ENCODE peak calls at places on chromosomes 5 and 9, in seven cellular contexts. L, B, J, Y, M, O and X are unnamed samples.

GRCh38 chr5:72248352-72249032 is 71.5 kb downstream of the MRPS27 start:
- DNase-seq in Y (no peak), O (no peak), M (peak), J (peak), L (peak), B (peak), X (peak)

GRCh38 chr5:56264417-56265025 is 31.4 kb upstream of the ANKRD55 start:
- DNase-seq in L (peak), B (peak), Y (no peak), M (peak), J (peak), O (no peak), X (no peak)

GRCh38 chr5:159402328-159402727 is 72.0 kb upstream of the IL12B start:
- DNase-seq in O (no peak), L (no peak), M (no peak), J (no peak), B (no peak), Y (no peak), X (no peak)

GRCh38 chr5:115736004-115736689 is 80.3 kb downstream of the CDO1 start:
- DNase-seq in Y (no peak), J (no peak), L (no peak), B (no peak), M (no peak), O (no peak), X (no peak)

GRCh38 chr9:38389313-38389712 is 3.2 kb upstream of the ALDH1B1 start:
- DNase-seq in M (peak), J (peak), B (no peak), L (no peak), Y (no peak), O (no peak), X (no peak)

GRCh38 chr5:17852701-17853100 is 218.4 kb downstream of the TAF11L14 start:
- DNase-seq in L (peak), O (no peak), B (no peak), Y (no peak), M (no peak), J (no peak), X (no peak)

GRCh38 chr5:87002485-87002884 is 265.2 kb upstream of the RASA1 start:
- DNase-seq in O (no peak), B (no peak), J (no peak), M (no peak), Y (no peak), L (no peak), X (no peak)

GRCh38 chr5:101326766-101327165 is 423.7 kb upstream of the ST8SIA4 start:
- DNase-seq in L (no peak), M (no peak), Y (no peak), O (no peak), J (no peak), B (no peak), X (no peak)

GRCh38 chr5:103489293-103489692 is 73.3 kb downstream of the NUDT12 start:
- DNase-seq in B (no peak), Y (no peak), M (no peak), O (no peak), J (no peak), L (no peak), X (no peak)

GRCh38 chr5:122165574-122166021 is 36.3 kb downstream of the ZNF474 start:
- DNase-seq in L (no peak), B (no peak), J (peak), M (peak), Y (no peak), O (no peak), X (no peak)

GRCh38 chr5:117454716-117455212 is 880.1 kb upstream of the SEMA6A start:
- DNase-seq in J (peak), Y (no peak), O (peak), M (peak), L (peak), B (peak), X (peak)

GRCh38 chr5:95726811-95727763 is 4.0 kb upstream of the RHOBTB3 start:
- DNase-seq in J (no peak), O (no peak), Y (no peak), B (no peak), L (no peak), M (no peak), X (no peak)

GRCh38 chr9:75071530-75072122 is 16.3 kb downstream of the NMRK1 start:
- DNase-seq in Y (no peak), L (peak), M (no peak), O (no peak), J (no peak), B (no peak), X (no peak)

GRCh38 chr9:114004221-114004716 is 73.8 kb downstream of the AMBP start:
- DNase-seq in J (peak), L (no peak), M (peak), O (no peak), Y (peak), B (no peak), X (peak)

GRCh38 chr9:98491778-98492177 is 217.0 kb downstream of the GABBR2 start:
- DNase-seq in L (no peak), O (no peak), M (peak), B (no peak), Y (no peak), J (peak), X (no peak)

GRCh38 chr9:34612788-34613390 is 992 bp upstream of the RPP25L start:
- DNase-seq in J (peak), M (peak), Y (peak), O (no peak), B (peak), L (peak), X (peak)

GRCh38 chr5:168792678-168793077 is 213.5 kb upstream of the PANK3 start:
- DNase-seq in B (no peak), J (no peak), O (no peak), M (no peak), Y (no peak), L (no peak), X (no peak)

GRCh38 chr5:33530963-33531298 is 90.2 kb downstream of the TARS1 start:
- DNase-seq in J (no peak), L (no peak), M (no peak), O (no peak), Y (no peak), B (peak), X (no peak)

GRCh38 chr5:137695651-137696428 is 40.0 kb downstream of the KLHL3 start:
- DNase-seq in M (no peak), O (no peak), B (peak), J (no peak), Y (no peak), L (no peak), X (no peak)

GRCh38 chr5:176912115-176912514 is 13.0 kb upstream of the HK3 start:
- DNase-seq in M (no peak), Y (no peak), O (no peak), J (peak), B (no peak), L (no peak), X (no peak)

GRCh38 chr5:5782402-5782801 is 359.9 kb downstream of the ICE1 start:
- DNase-seq in Y (no peak), M (no peak), O (no peak), L (no peak), J (no peak), B (peak), X (no peak)

GRCh38 chr9:35533398-35533797 is 43.5 kb downstream of the RUSC2 start:
- DNase-seq in B (no peak), O (no peak), M (peak), J (peak), L (no peak), Y (no peak), X (no peak)

GRCh38 chr9:117088786-117089185 is 326.1 kb downstream of the ASTN2 start:
- DNase-seq in M (no peak), B (no peak), Y (no peak), J (no peak), O (no peak), L (no peak), X (no peak)

GRCh38 chr5:180494510-180495181 is 467 bp downstream of the CNOT6 start:
- DNase-seq in J (peak), Y (peak), M (no peak), L (no peak), O (no peak), B (peak), X (peak)

GRCh38 chr5:181188700-181189362 is 16.2 kb downstream of the TRIM7 start:
- DNase-seq in L (peak), J (peak), O (peak), Y (peak), M (peak), B (peak), X (peak)

GRCh38 chr9:133171161-133171955 is 7.6 kb upstream of the GBGT1 start:
- DNase-seq in J (no peak), Y (no peak), M (no peak), O (no peak), L (no peak), B (no peak), X (no peak)

GRCh38 chr5:75051217-75051751 is 1.1 kb downstream of the GCNT4 start:
- DNase-seq in Y (no peak), B (peak), J (no peak), L (no peak), O (no peak), M (no peak), X (no peak)
- H3K4me3 ChIP-seq in Y (peak), B (peak), J (peak), L (no peak), O (no peak), M (no peak), X (peak)

GRCh38 chr9:136133959-136134484 is 15.3 kb upstream of the TMEM250 start:
- DNase-seq in B (no peak), M (no peak), J (no peak), O (no peak), Y (no peak), L (no peak), X (no peak)
- H3K4me3 ChIP-seq in B (peak), M (no peak), J (no peak), O (no peak), Y (peak), L (no peak), X (no peak)

GRCh38 chr5:131514316-131515275 is 120.4 kb downstream of the RAPGEF6 start:
- DNase-seq in Y (no peak), O (no peak), L (peak), J (peak), M (no peak), B (no peak), X (no peak)
- H3K4me3 ChIP-seq in Y (no peak), O (no peak), L (no peak), J (no peak), M (no peak), B (no peak), X (peak)

GRCh38 chr5:98517967-98518366 is 255.5 kb upstream of the RGMB start:
- DNase-seq in O (no peak), M (no peak), J (no peak), Y (no peak), B (no peak), L (no peak), X (no peak)

GRCh38 chr5:98517559-98517958 is 255.9 kb upstream of the RGMB start:
- DNase-seq in M (no peak), L (no peak), B (no peak), J (no peak), O (no peak), Y (no peak), X (no peak)

GRCh38 chr5:98516701-98517100 is 256.8 kb upstream of the RGMB start:
- DNase-seq in Y (no peak), M (no peak), O (no peak), L (no peak), B (no peak), J (no peak), X (no peak)

GRCh38 chr5:98519530-98519929 is 253.9 kb upstream of the RGMB start:
- DNase-seq in L (no peak), B (no peak), M (no peak), J (no peak), Y (no peak), O (no peak), X (no peak)

GRCh38 chr5:98518754-98519153 is 254.7 kb upstream of the RGMB start:
- DNase-seq in O (no peak), B (no peak), J (no peak), M (no peak), L (no peak), Y (no peak), X (no peak)
- H3K4me3 ChIP-seq in O (no peak), B (no peak), J (no peak), M (no peak), L (no peak), Y (no peak), X (no peak)

GRCh38 chr5:109743770-109744212 is 54.1 kb downstream of the MAN2A1 start:
- DNase-seq in L (peak), O (no peak), J (peak), M (peak), Y (peak), B (peak), X (no peak)
- H3K4me3 ChIP-seq in L (no peak), O (no peak), J (no peak), M (no peak), Y (no peak), B (no peak), X (no peak)

GRCh38 chr9:70601000-70601929 is 186.8 kb upstream of the KLF9 start:
- DNase-seq in L (peak), M (peak), J (peak), B (no peak), O (no peak), Y (peak), X (peak)
- H3K4me3 ChIP-seq in L (no peak), M (peak), J (peak), B (no peak), O (no peak), Y (peak), X (peak)

DNA sequence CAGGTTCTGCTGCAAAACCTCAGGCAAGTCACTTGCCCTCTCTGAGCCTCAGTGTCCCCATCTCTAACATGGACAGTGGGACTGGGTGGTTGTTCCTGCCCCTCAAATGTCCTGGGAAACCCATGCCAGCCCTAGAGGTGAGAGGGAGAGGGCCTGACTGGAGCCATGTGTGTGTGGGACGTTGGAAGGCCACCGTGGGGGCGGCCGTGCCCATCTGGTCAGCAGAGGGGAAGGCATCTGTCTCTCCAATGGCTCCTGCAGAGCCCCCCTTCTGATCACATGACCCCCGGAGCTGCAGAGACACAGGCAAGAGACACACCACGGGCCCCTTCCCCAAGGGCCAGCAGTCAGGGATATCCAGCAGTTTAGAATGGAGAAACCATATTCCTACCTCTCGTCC is 1.7 kb downstream of the DNM1 start:
- DNase-seq in O (no peak), J (no peak), L (no peak), B (no peak), Y (no peak), M (no peak), X (no peak)
- H3K4me3 ChIP-seq in O (no peak), J (peak), L (peak), B (peak), Y (peak), M (no peak), X (peak)

GRCh38 chr9:131997076-131997475 is 82.6 kb downstream of the MED27 start:
- DNase-seq in J (no peak), Y (no peak), L (no peak), O (no peak), M (no peak), B (no peak), X (no peak)

GRCh38 chr9:131995382-131995781 is 84.3 kb downstream of the MED27 start:
- DNase-seq in B (no peak), J (no peak), Y (no peak), L (peak), M (no peak), O (no peak), X (no peak)

GRCh38 chr9:131999692-132000551 is 79.7 kb downstream of the MED27 start:
- DNase-seq in J (peak), M (peak), B (no peak), O (peak), Y (no peak), L (peak), X (no peak)

GRCh38 chr9:132000659-132001058 is 79.0 kb downstream of the MED27 start:
- DNase-seq in M (no peak), O (no peak), Y (no peak), L (no peak), J (no peak), B (no peak), X (no peak)

GRCh38 chr9:131997779-131998178 is 81.9 kb downstream of the MED27 start:
- DNase-seq in O (no peak), J (peak), M (peak), L (no peak), Y (no peak), B (no peak), X (no peak)
- H3K4me3 ChIP-seq in O (no peak), J (no peak), M (peak), L (no peak), Y (no peak), B (no peak), X (no peak)